ENCODE peak calls at places on chromosomes 7 and 10, in seven cellular contexts. Y is sigmoid colon, Z is heart left ventricle, I is HCT116, Q is prostate gland, W is lower leg skin, L is A549. J is an unnamed sample.
A peak's percentile ranks its signal among the peaks of the same experiment; 100 is the strongest.

GRCh38 chr10:88538038-88538437 is 45.1 kb downstream of the RNLS start:
- DNase-seq in Z (no peak), L (no peak), Q (no peak), Y (no peak), I (no peak), W (no peak), J (no peak)

GRCh38 chr7:99127636-99128035 is 16.3 kb downstream of the SMURF1 start:
- DNase-seq in Z (no peak), W (no peak), L (no peak), Q (no peak), I (no peak), Y (no peak), J (no peak)

GRCh38 chr10:17220652-17221100 is 7.4 kb upstream of the VIM start:
- DNase-seq in Y (no peak), I (no peak), L (no peak), Z (no peak), Q (no peak), W (no peak), J (no peak)

GRCh38 chr7:111009641-111010040 is 81.3 kb upstream of the LRRN3 start:
- DNase-seq in L (no peak), Z (no peak), I (no peak), W (no peak), Q (no peak), Y (no peak), J (no peak)

GRCh38 chr10:99521474-99522077 is 11.2 kb upstream of the NKX2-3 start:
- DNase-seq in I (no peak), Y (peak; percentile 68), W (no peak), Z (no peak), Q (no peak), L (no peak), J (no peak)

GRCh38 chr7:66380285-66380888 is 175.3 kb downstream of the TPST1 start:
- DNase-seq in Z (no peak), I (peak; percentile 79), Y (no peak), L (no peak), Q (no peak), W (no peak), J (no peak)

GRCh38 chr7:121080257-121080912 is 91.9 kb downstream of the CPED1 start:
- DNase-seq in Z (no peak), I (no peak), L (no peak), Q (no peak), W (no peak), Y (no peak), J (no peak)

GRCh38 chr10:46308666-46309450 is 22.1 kb downstream of the ANTXRL start:
- DNase-seq in Y (peak; percentile 48), Z (no peak), W (no peak), I (no peak), Q (no peak), L (no peak), J (no peak)

GRCh38 chr7:110519851-110520250 is 571.1 kb upstream of the LRRN3 start:
- DNase-seq in Z (no peak), I (no peak), W (no peak), Q (no peak), Y (no peak), L (no peak), J (no peak)

GRCh38 chr7:29851487-29851886 is 45.2 kb downstream of the WIPF3 start:
- DNase-seq in L (no peak), Z (peak; percentile 62), I (no peak), Y (no peak), W (no peak), Q (no peak), J (no peak)

GRCh38 chr10:33301097-33301789 is 33.2 kb downstream of the NRP1 start:
- DNase-seq in Q (no peak), Y (no peak), I (no peak), W (no peak), L (no peak), Z (no peak), J (no peak)

GRCh38 chr7:16421333-16422099 is at the start of gene CRPPA:
- DNase-seq in L (no peak), I (no peak), Q (peak; percentile 48), Z (peak; percentile 57), Y (peak; percentile 72), W (no peak), J (no peak)

GRCh38 chr7:42734568-42734967 is 177.3 kb downstream of the C7orf25 start:
- DNase-seq in I (no peak), Z (no peak), Y (no peak), W (no peak), Q (no peak), L (no peak), J (no peak)

GRCh38 chr7:108456845-108457540 is 757 bp upstream of the NRCAM start:
- DNase-seq in Z (no peak), Q (no peak), I (no peak), Y (no peak), L (no peak), W (no peak), J (no peak)

GRCh38 chr10:128095023-128095752 is 31.0 kb downstream of the MKI67 start:
- DNase-seq in Q (no peak), Y (no peak), L (no peak), Z (no peak), W (no peak), I (peak; percentile 12), J (no peak)

GRCh38 chr7:108442039-108442568 is 14.1 kb downstream of the NRCAM start:
- DNase-seq in I (peak; percentile 7), W (no peak), Z (no peak), Y (no peak), L (peak; percentile 39), Q (no peak), J (no peak)

GRCh38 chr10:58266826-58267712 is 625 bp downstream of the IPMK start:
- DNase-seq in L (no peak), I (no peak), Y (peak; percentile 85), Q (peak; percentile 48), Z (peak; percentile 67), W (peak; percentile 74), J (peak; percentile 63)

GRCh38 chr10:90847436-90847835 is 10.4 kb downstream of the HTR7 start:
- DNase-seq in W (peak; percentile 27), I (peak; percentile 71), Y (no peak), L (no peak), Z (no peak), Q (peak; percentile 16), J (no peak)

GRCh38 chr7:4871930-4872675 is 10.3 kb upstream of the PAPOLB start:
- DNase-seq in Z (no peak), I (no peak), W (no peak), Y (no peak), L (no peak), Q (no peak), J (no peak)

GRCh38 chr7:2804227-2804763 is 39.8 kb downstream of the GNA12 start:
- DNase-seq in L (no peak), Y (no peak), Q (peak; percentile 26), Z (no peak), W (no peak), I (no peak), J (no peak)

GRCh38 chr7:2803755-2804154 is 40.4 kb downstream of the GNA12 start:
- DNase-seq in Y (peak; percentile 59), Q (no peak), W (no peak), Z (no peak), I (no peak), L (no peak), J (no peak)

GRCh38 chr7:2803342-2803692 is 40.8 kb downstream of the GNA12 start:
- DNase-seq in Q (no peak), Z (no peak), L (no peak), I (no peak), Y (no peak), W (no peak), J (no peak)

GRCh38 chr7:2802082-2802481 is 42.0 kb downstream of the GNA12 start:
- DNase-seq in W (no peak), Q (no peak), Z (no peak), I (no peak), Y (no peak), L (no peak), J (no peak)

DNA sequence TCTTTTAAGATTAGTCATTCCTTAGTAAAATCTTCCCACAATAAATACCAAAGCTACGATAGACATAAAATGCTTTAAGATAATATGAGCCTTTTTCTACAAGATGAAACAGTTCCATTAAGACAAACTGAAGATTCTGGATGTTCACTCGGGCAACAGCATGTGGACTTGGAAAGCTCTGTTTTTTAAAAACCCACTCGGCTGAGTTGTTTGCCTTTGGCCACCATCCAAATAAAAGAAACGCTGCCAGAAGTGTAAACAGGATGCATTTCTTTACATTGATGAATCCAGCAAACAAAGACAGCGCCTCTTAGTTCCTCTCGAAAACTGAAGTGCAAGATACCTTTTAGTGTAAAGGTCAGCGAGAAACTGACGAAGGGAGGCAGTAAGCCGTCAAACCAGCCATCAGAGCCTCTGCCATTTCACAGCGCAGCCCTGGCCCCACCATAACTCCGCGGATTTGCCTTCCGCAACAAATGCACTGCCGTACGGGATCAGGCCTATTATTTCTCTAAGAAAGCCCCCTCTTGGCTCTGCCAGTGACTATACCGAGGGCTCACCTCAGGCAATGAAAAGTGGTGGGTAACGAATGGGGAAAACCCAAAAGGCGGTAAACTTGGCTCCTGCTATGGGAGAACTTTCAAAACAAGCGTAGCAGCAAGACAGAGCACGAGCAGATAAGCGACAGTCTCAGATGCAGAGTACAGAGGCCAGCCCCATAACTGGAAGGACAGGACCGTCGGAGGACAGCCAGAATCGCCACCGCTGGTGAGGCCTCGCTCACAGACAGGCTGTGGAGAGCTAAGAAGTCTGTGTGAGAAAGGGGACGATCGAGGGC is 41.4 kb downstream of the GNA12 start:
- DNase-seq in Y (peak; percentile 58), L (peak; percentile 53), I (no peak), Z (peak; percentile 69), Q (peak; percentile 33), W (no peak), J (no peak)
- H3K4me3 ChIP-seq in Y (no peak overlapping the region), L (peak overlapping the region; percentile 31), I (no peak overlapping the region), Z (peak overlapping the region; percentile 15), Q (no peak overlapping the region), W (no peak overlapping the region), J (no peak overlapping the region)

GRCh38 chr7:129479831-129480230 is 22.5 kb upstream of the SMKR1 start:
- DNase-seq in Q (no peak), L (no peak), I (no peak), W (no peak), Y (no peak), Z (no peak), J (no peak)
- TF ChIP-seq POLR2A in Q (no peak), L (no peak), I (no peak), W (no peak), Y (no peak), Z (no peak), J (no peak)

GRCh38 chr7:151987748-151988529 is 31.7 kb downstream of the GALNTL5 start:
- DNase-seq in Q (no peak), Y (no peak), W (no peak), L (no peak), I (no peak), Z (peak; percentile 69), J (no peak)

GRCh38 chr7:151993977-151994676 is 31.3 kb upstream of the GALNT11 start:
- DNase-seq in Y (no peak), W (no peak), L (no peak), Z (no peak), Q (no peak), I (no peak), J (no peak)

GRCh38 chr7:151990567-151990966 is 34.3 kb downstream of the GALNTL5 start:
- DNase-seq in I (no peak), Z (no peak), Q (no peak), L (no peak), Y (no peak), W (no peak), J (no peak)

GRCh38 chr7:151992375-151992774 is 33.1 kb upstream of the GALNT11 start:
- DNase-seq in L (peak; percentile 66), W (peak; percentile 51), Z (peak; percentile 58), Y (peak; percentile 70), Q (peak; percentile 63), I (peak; percentile 85), J (no peak)
- TF ChIP-seq CTCF in L (peak; percentile 46), W (no peak), Z (no peak), Y (no peak), Q (peak; percentile 39), I (peak; percentile 58), J (no peak)

GRCh38 chr10:107280293-107280692 is 115.8 kb upstream of the SORCS1 start:
- DNase-seq in W (no peak), L (no peak), Y (no peak), Q (no peak), Z (no peak), I (no peak), J (no peak)
- H3K4me3 ChIP-seq in W (no peak overlapping the region), L (no peak overlapping the region), Y (no peak overlapping the region), Q (no peak overlapping the region), Z (no peak overlapping the region), I (no peak overlapping the region), J (no peak overlapping the region)

J was measured in tibial nerve.